ENCODE peak calls at places on chromosomes 13 and 19, in ten cellular contexts. Z is heart left ventricle; V is lung; R is heart right ventricle; T is CD4-positive, alpha-beta memory T cell; F is CD8-positive, alpha-beta T cell; N is thoracic aorta; D is pancreas; Q is A673; H is adrenal gland. M is an unnamed sample.

GRCh38 chr19:41529484-41530183 is 46.3 kb upstream of the CEACAM21 start:
- DNase-seq in Q (no peak), T (no peak), V (no peak), R (no peak), F (no peak), N (no peak), D (no peak), Z (no peak), H (no peak), M (no peak)

GRCh38 chr19:55460670-55461258 is 678 bp downstream of the ISOC2 start:
- DNase-seq in D (peak; percentile 84), Z (peak; percentile 90), V (peak; percentile 78), Q (peak; percentile 83), T (peak; percentile 14), H (peak; percentile 93), N (peak; percentile 42), F (no peak), R (peak; percentile 87), M (no peak)

GRCh38 chr13:49494645-49495044 is 1.1 kb upstream of the PHF11 start:
- DNase-seq in N (no peak), T (no peak), V (no peak), H (no peak), Q (no peak), D (no peak), Z (no peak), F (no peak), R (no peak), M (no peak)

GRCh38 chr19:18729933-18730530 is 46.6 kb downstream of the CRTC1 start:
- DNase-seq in V (no peak), T (no peak), H (no peak), R (no peak), Z (no peak), Q (no peak), N (no peak), F (no peak), D (no peak), M (no peak)

GRCh38 chr13:71218960-71219359 is 648.0 kb downstream of the DACH1 start:
- DNase-seq in D (no peak), Q (peak; percentile 3), T (no peak), N (no peak), Z (no peak), H (no peak), R (no peak), V (no peak), F (no peak), M (no peak)

GRCh38 chr19:22118132-22118531 is 65.8 kb downstream of the ZNF257 start:
- DNase-seq in T (no peak), H (no peak), F (no peak), V (no peak), Z (no peak), R (no peak), D (no peak), Q (no peak), N (no peak), M (no peak)

GRCh38 chr19:54165222-54165621 is 5.7 kb upstream of the LENG1 start:
- DNase-seq in V (no peak), T (no peak), H (no peak), F (no peak), N (no peak), Q (no peak), D (no peak), Z (no peak), R (no peak), M (no peak)

GRCh38 chr13:59230484-59231264 is 933.1 kb downstream of the DIAPH3 start:
- DNase-seq in N (no peak), T (no peak), R (no peak), Q (peak; percentile 63), Z (no peak), D (no peak), F (no peak), H (no peak), V (no peak), M (no peak)

GRCh38 chr13:96053003-96053703 is at the start of gene UGGT2:
- DNase-seq in Z (peak; percentile 97), H (peak; percentile 96), R (peak; percentile 97), D (peak; percentile 96), Q (peak; percentile 77), F (peak; percentile 2), V (peak; percentile 94), N (peak; percentile 77), T (no peak), M (no peak)

GRCh38 chr19:52992109-52993004 is 21.4 kb upstream of the ERVV-1 start:
- DNase-seq in Z (peak; percentile 35), H (peak; percentile 26), D (peak; percentile 59), V (no peak), F (no peak), Q (no peak), R (peak; percentile 22), T (peak; percentile 41), N (no peak), M (no peak)

GRCh38 chr13:59801107-59801880 is 362.4 kb downstream of the DIAPH3 start:
- DNase-seq in F (no peak), Z (no peak), V (no peak), H (no peak), R (no peak), T (no peak), D (no peak), Q (peak; percentile 73), N (no peak), M (no peak)

GRCh38 chr13:78030351-78030750 is 111.7 kb upstream of the EDNRB start:
- DNase-seq in Q (no peak), R (no peak), Z (no peak), N (no peak), V (no peak), D (no peak), F (no peak), H (no peak), T (no peak), M (no peak)

GRCh38 chr19:21462540-21462939 is 42.9 kb upstream of the ZNF429 start:
- DNase-seq in V (no peak), D (no peak), F (no peak), R (no peak), N (no peak), H (no peak), T (no peak), Z (no peak), Q (no peak), M (no peak)

GRCh38 chr13:38013676-38014075 is 144.1 kb upstream of the TRPC4 start:
- DNase-seq in F (no peak), D (no peak), T (no peak), N (no peak), R (no peak), Q (no peak), Z (no peak), H (no peak), V (no peak), M (no peak)

GRCh38 chr13:114167445-114167844 is 11.6 kb upstream of the CFAP97D2 start:
- DNase-seq in R (no peak), D (no peak), N (no peak), Z (peak; percentile 56), Q (peak; percentile 50), H (no peak), T (no peak), V (no peak), F (no peak), M (no peak)

GRCh38 chr19:36257512-36257876 is 42.6 kb downstream of the ZNF146 start:
- DNase-seq in R (peak; percentile 59), D (peak; percentile 65), F (no peak), H (peak; percentile 44), V (no peak), Q (peak; percentile 44), T (no peak), Z (peak; percentile 56), N (no peak), M (no peak)

GRCh38 chr19:3950871-3951861 is 18.3 kb downstream of the NMRK2 start:
- DNase-seq in T (no peak), Q (no peak), Z (peak; percentile 88), R (peak; percentile 64), N (no peak), V (no peak), H (no peak), F (no peak), D (no peak), M (no peak)
- H3K27ac ChIP-seq in T (no peak overlapping the region), Q (no peak overlapping the region), Z (peak overlapping the region; percentile 92), R (peak overlapping the region; percentile 88), N (peak overlapping the region; percentile 85), V (peak overlapping the region; percentile 92), H (no peak overlapping the region), F (no peak overlapping the region), D (no peak overlapping the region), M (no peak overlapping the region)

GRCh38 chr13:93226065-93226622 is 463 bp upstream of the GPC6 start:
- DNase-seq in D (no peak), R (no peak), Q (no peak), N (no peak), Z (no peak), V (no peak), T (no peak), H (no peak), F (no peak), M (no peak)
- H3K4me3 ChIP-seq in D (no peak overlapping the region), R (peak overlapping the region; percentile 57), Q (peak overlapping the region; percentile 90), N (peak overlapping the region; percentile 81), Z (peak overlapping the region; percentile 65), V (no peak overlapping the region), T (no peak overlapping the region), H (no peak overlapping the region), F (no peak overlapping the region), M (no peak overlapping the region)

DNA sequence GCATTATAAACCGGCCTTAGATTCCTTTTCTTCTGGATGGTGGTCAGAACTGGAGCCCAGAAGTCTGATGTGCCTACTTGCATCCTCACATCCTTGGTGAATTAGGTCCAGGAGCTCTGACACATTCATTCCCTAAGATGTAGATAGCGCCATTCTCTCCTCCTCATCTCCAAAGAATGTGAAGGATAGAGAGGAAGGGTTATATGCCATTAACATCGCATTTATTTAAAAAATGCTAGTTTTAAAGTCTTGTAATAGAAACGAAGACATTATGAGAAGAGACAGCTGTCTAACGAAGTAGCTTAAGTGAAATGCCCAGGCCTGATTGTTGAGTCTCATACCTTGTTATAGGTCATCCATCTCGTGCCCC is 9.7 kb downstream of the MBNL2 start:
- DNase-seq in D (no peak), T (no peak), V (no peak), Q (no peak), R (no peak), N (no peak), F (no peak), H (no peak), Z (no peak), M (no peak)
- H3K4me1 ChIP-seq in D (peaks cover 46% of the 10 kb centered on the region), T (peaks cover 15% of the 10 kb centered on the region), V (peaks cover 34% of the 10 kb centered on the region), Q (peaks cover 8% of the 10 kb centered on the region), R (peaks cover 87% of the 10 kb centered on the region), N (peaks cover 84% of the 10 kb centered on the region), F (peaks cover 12% of the 10 kb centered on the region), H (peaks cover 94% of the 10 kb centered on the region), Z (peaks cover 81% of the 10 kb centered on the region), M (peaks cover 13% of the 10 kb centered on the region)

GRCh38 chr19:45451181-45451849 is 16.5 kb upstream of the FOSB start:
- DNase-seq in T (peak; percentile 86), Z (no peak), D (no peak), R (no peak), H (no peak), V (peak; percentile 46), Q (no peak), F (no peak), N (no peak), M (peak; percentile 74)
- H3K27ac ChIP-seq in T (peak overlapping the region; percentile 99), Z (peak overlapping the region; percentile 86), D (peak overlapping the region; percentile 79), R (peak overlapping the region; percentile 82), H (no peak overlapping the region), V (peak overlapping the region; percentile 69), Q (peak overlapping the region; percentile 37), F (peak overlapping the region; percentile 99), N (peak overlapping the region; percentile 78), M (peak overlapping the region; percentile 99)

M was measured in effector memory CD4-positive, alpha-beta T cell.